ENCODE peak calls at places on chromosomes 7 and 10, in five cellular contexts. One of them, this sample, is unnamed.

GRCh38 chr7:131726680-131727079 is 170.3 kb upstream of the PODXL start:
- DNase-seq in stimulated activated CD8-positive, alpha-beta memory T cell treated with anti-CD3 and anti-CD28 coated beads, Interleukin-7, amount 100 ng/mL, for 48 hours: no peak
- DNase-seq in HCT116: no peak
- DNase-seq in stimulated activated CD4-positive, alpha-beta T cell treated with anti-CD3 and anti-CD28 coated beads, Interleukin-1b, Interleukin-23, amount 100 ng/mL, for 1 hour: no peak
- DNase-seq in pulmonary artery endothelial cell: no peak
- DNase-seq in this sample: no peak

GRCh38 chr10:35409094-35409582 is 72.8 kb downstream of the CCNY start:
- DNase-seq in stimulated activated CD8-positive, alpha-beta memory T cell treated with anti-CD3 and anti-CD28 coated beads, Interleukin-7, amount 100 ng/mL, for 48 hours: no peak
- DNase-seq in HCT116: no peak
- DNase-seq in stimulated activated CD4-positive, alpha-beta T cell treated with anti-CD3 and anti-CD28 coated beads, Interleukin-1b, Interleukin-23, amount 100 ng/mL, for 1 hour: no peak
- DNase-seq in pulmonary artery endothelial cell: peak
- DNase-seq in this sample: peak

GRCh38 chr10:129511758-129512157 is 44.7 kb downstream of the MGMT start:
- DNase-seq in stimulated activated CD8-positive, alpha-beta memory T cell treated with anti-CD3 and anti-CD28 coated beads, Interleukin-7, amount 100 ng/mL, for 48 hours: no peak
- DNase-seq in HCT116: no peak
- DNase-seq in stimulated activated CD4-positive, alpha-beta T cell treated with anti-CD3 and anti-CD28 coated beads, Interleukin-1b, Interleukin-23, amount 100 ng/mL, for 1 hour: no peak
- DNase-seq in pulmonary artery endothelial cell: no peak
- DNase-seq in this sample: no peak

GRCh38 chr7:155611808-155612447 is 32.5 kb upstream of the RBM33 start:
- DNase-seq in stimulated activated CD8-positive, alpha-beta memory T cell treated with anti-CD3 and anti-CD28 coated beads, Interleukin-7, amount 100 ng/mL, for 48 hours: no peak
- DNase-seq in HCT116: no peak
- DNase-seq in stimulated activated CD4-positive, alpha-beta T cell treated with anti-CD3 and anti-CD28 coated beads, Interleukin-1b, Interleukin-23, amount 100 ng/mL, for 1 hour: no peak
- DNase-seq in pulmonary artery endothelial cell: no peak
- DNase-seq in this sample: no peak

GRCh38 chr10:99346247-99346646 is 17.1 kb downstream of the CNNM1 start:
- DNase-seq in stimulated activated CD8-positive, alpha-beta memory T cell treated with anti-CD3 and anti-CD28 coated beads, Interleukin-7, amount 100 ng/mL, for 48 hours: no peak
- DNase-seq in HCT116: no peak
- DNase-seq in stimulated activated CD4-positive, alpha-beta T cell treated with anti-CD3 and anti-CD28 coated beads, Interleukin-1b, Interleukin-23, amount 100 ng/mL, for 1 hour: no peak
- DNase-seq in pulmonary artery endothelial cell: no peak
- DNase-seq in this sample: no peak

GRCh38 chr7:145269418-145270161 is 433.7 kb upstream of the TPK1 start:
- DNase-seq in stimulated activated CD8-positive, alpha-beta memory T cell treated with anti-CD3 and anti-CD28 coated beads, Interleukin-7, amount 100 ng/mL, for 48 hours: no peak
- DNase-seq in HCT116: no peak
- DNase-seq in stimulated activated CD4-positive, alpha-beta T cell treated with anti-CD3 and anti-CD28 coated beads, Interleukin-1b, Interleukin-23, amount 100 ng/mL, for 1 hour: no peak
- DNase-seq in pulmonary artery endothelial cell: no peak
- DNase-seq in this sample: no peak

GRCh38 chr10:1551636-1552338 is 185.5 kb downstream of the ADARB2 start:
- DNase-seq in stimulated activated CD8-positive, alpha-beta memory T cell treated with anti-CD3 and anti-CD28 coated beads, Interleukin-7, amount 100 ng/mL, for 48 hours: no peak
- DNase-seq in HCT116: no peak
- DNase-seq in stimulated activated CD4-positive, alpha-beta T cell treated with anti-CD3 and anti-CD28 coated beads, Interleukin-1b, Interleukin-23, amount 100 ng/mL, for 1 hour: no peak
- DNase-seq in pulmonary artery endothelial cell: no peak
- DNase-seq in this sample: no peak

GRCh38 chr10:128494665-128495064 is 368.4 kb upstream of the MKI67 start:
- DNase-seq in stimulated activated CD8-positive, alpha-beta memory T cell treated with anti-CD3 and anti-CD28 coated beads, Interleukin-7, amount 100 ng/mL, for 48 hours: no peak
- DNase-seq in HCT116: no peak
- DNase-seq in stimulated activated CD4-positive, alpha-beta T cell treated with anti-CD3 and anti-CD28 coated beads, Interleukin-1b, Interleukin-23, amount 100 ng/mL, for 1 hour: no peak
- DNase-seq in pulmonary artery endothelial cell: no peak
- DNase-seq in this sample: no peak

GRCh38 chr10:13801156-13801906 is 214.6 kb downstream of the PRPF18 start:
- DNase-seq in stimulated activated CD8-positive, alpha-beta memory T cell treated with anti-CD3 and anti-CD28 coated beads, Interleukin-7, amount 100 ng/mL, for 48 hours: no peak
- DNase-seq in HCT116: no peak
- DNase-seq in stimulated activated CD4-positive, alpha-beta T cell treated with anti-CD3 and anti-CD28 coated beads, Interleukin-1b, Interleukin-23, amount 100 ng/mL, for 1 hour: no peak
- DNase-seq in pulmonary artery endothelial cell: no peak
- DNase-seq in this sample: no peak

GRCh38 chr10:73601486-73601921 is 10.4 kb upstream of the USP54 start:
- DNase-seq in stimulated activated CD8-positive, alpha-beta memory T cell treated with anti-CD3 and anti-CD28 coated beads, Interleukin-7, amount 100 ng/mL, for 48 hours: no peak
- DNase-seq in HCT116: no peak
- DNase-seq in stimulated activated CD4-positive, alpha-beta T cell treated with anti-CD3 and anti-CD28 coated beads, Interleukin-1b, Interleukin-23, amount 100 ng/mL, for 1 hour: no peak
- DNase-seq in pulmonary artery endothelial cell: no peak
- DNase-seq in this sample: no peak

GRCh38 chr10:806451-807162 is 117.1 kb upstream of the DIP2C start:
- DNase-seq in stimulated activated CD8-positive, alpha-beta memory T cell treated with anti-CD3 and anti-CD28 coated beads, Interleukin-7, amount 100 ng/mL, for 48 hours: no peak
- DNase-seq in HCT116: no peak
- DNase-seq in stimulated activated CD4-positive, alpha-beta T cell treated with anti-CD3 and anti-CD28 coated beads, Interleukin-1b, Interleukin-23, amount 100 ng/mL, for 1 hour: no peak
- DNase-seq in pulmonary artery endothelial cell: no peak
- DNase-seq in this sample: no peak

GRCh38 chr10:131663411-131663810 is 237.4 kb upstream of the PPP2R2D start:
- DNase-seq in stimulated activated CD8-positive, alpha-beta memory T cell treated with anti-CD3 and anti-CD28 coated beads, Interleukin-7, amount 100 ng/mL, for 48 hours: no peak
- DNase-seq in HCT116: no peak
- DNase-seq in stimulated activated CD4-positive, alpha-beta T cell treated with anti-CD3 and anti-CD28 coated beads, Interleukin-1b, Interleukin-23, amount 100 ng/mL, for 1 hour: no peak
- DNase-seq in pulmonary artery endothelial cell: no peak
- DNase-seq in this sample: no peak